ENCODE peak calls at places on chromosomes 5 and 9, in eight cellular contexts. Z is AG04450, D is stomach, K is GM12865, H is ascending aorta, B is kidney epithelial cell, E is HFF-Myc, G is bronchial epithelial cell. V is an unnamed sample.

GRCh38 chr9:117704024-117704575 is at the start of gene TLR4:
- DNase-seq in K (peak; percentile 69), E (peak; percentile 66), H (peak; percentile 45), Z (no peak), G (peak; percentile 56), D (peak; percentile 54), B (peak; percentile 37), V (peak; percentile 21)

GRCh38 chr9:132187006-132187760 is 25.3 kb downstream of the NTNG2 start:
- DNase-seq in E (no peak), H (no peak), Z (no peak), G (no peak), B (no peak), K (no peak), D (no peak), V (no peak)

GRCh38 chr5:77874691-77875090 is 98.6 kb upstream of the TBCA start:
- DNase-seq in B (no peak), K (no peak), D (no peak), G (no peak), Z (no peak), H (no peak), E (no peak), V (no peak)

GRCh38 chr5:144103611-144104010 is 66.8 kb downstream of the YIPF5 start:
- DNase-seq in K (no peak), E (no peak), H (no peak), B (no peak), D (no peak), G (no peak), Z (no peak), V (no peak)

GRCh38 chr5:166083183-166083959 is 2208.1 kb upstream of the WWC1 start:
- DNase-seq in D (no peak), K (no peak), B (no peak), G (no peak), E (no peak), Z (no peak), H (no peak), V (no peak)

GRCh38 chr9:111038336-111039202 is at the start of gene LPAR1:
- DNase-seq in B (no peak), K (peak; percentile 40), H (no peak), G (peak; percentile 52), E (no peak), Z (peak; percentile 54), D (peak; percentile 37), V (no peak)

GRCh38 chr9:121946465-121946864 is 146.6 kb downstream of the TTLL11 start:
- DNase-seq in K (no peak), Z (no peak), G (no peak), D (no peak), E (no peak), H (no peak), B (no peak), V (no peak)

GRCh38 chr5:113179156-113179555 is 202.6 kb downstream of the DCP2 start:
- DNase-seq in K (no peak), H (no peak), Z (no peak), D (no peak), B (no peak), G (no peak), E (no peak), V (no peak)

GRCh38 chr9:107755267-107755666 is 265.7 kb upstream of the KLF4 start:
- DNase-seq in D (no peak), B (peak; percentile 91), K (no peak), E (peak; percentile 86), Z (no peak), H (no peak), G (peak; percentile 71), V (no peak)

GRCh38 chr9:134089972-134090371 is 22.1 kb upstream of the BRD3 start:
- DNase-seq in D (no peak), G (no peak), E (no peak), Z (no peak), H (no peak), K (no peak), B (no peak), V (no peak)

GRCh38 chr9:104553261-104553660 is 15.7 kb upstream of the OR13C8 start:
- DNase-seq in E (no peak), B (no peak), Z (no peak), H (no peak), K (no peak), G (no peak), D (no peak), V (no peak)

GRCh38 chr5:43780586-43780985 is 177.6 kb downstream of the NNT start:
- DNase-seq in B (no peak), Z (no peak), G (peak; percentile 41), E (no peak), K (no peak), D (no peak), H (no peak), V (no peak)

GRCh38 chr9:93257808-93258331 is 73.9 kb downstream of the WNK2 start:
- DNase-seq in B (no peak), D (peak; percentile 10), H (no peak), Z (no peak), G (peak; percentile 39), E (no peak), K (no peak), V (peak; percentile 18)

GRCh38 chr5:69042915-69043795 is 50.7 kb upstream of the SLC30A5 start:
- DNase-seq in G (peak; percentile 85), D (peak; percentile 77), B (peak; percentile 72), K (peak; percentile 96), Z (peak; percentile 89), E (peak; percentile 89), H (peak; percentile 15), V (peak; percentile 77)

GRCh38 chr5:33936381-33937016 is at the start of gene RXFP3:
- DNase-seq in B (no peak), E (no peak), Z (no peak), K (no peak), H (no peak), G (no peak), D (no peak), V (peak; percentile 44)

GRCh38 chr9:130768265-130768664 is 66.8 kb upstream of the ABL1 start:
- DNase-seq in K (no peak), B (peak; percentile 34), D (no peak), G (no peak), H (no peak), E (no peak), Z (no peak), V (no peak)

GRCh38 chr9:35158501-35159280 is 3.1 kb upstream of the UNC13B start:
- DNase-seq in G (no peak), H (no peak), K (peak; percentile 83), E (no peak), Z (no peak), B (no peak), D (no peak), V (no peak)

GRCh38 chr9:86324308-86324707 is 29.9 kb downstream of the TUT7 start:
- DNase-seq in H (no peak), G (no peak), E (no peak), Z (peak; percentile 10), K (peak; percentile 9), D (no peak), B (no peak), V (peak; percentile 41)

GRCh38 chr5:133365326-133365725 is 247.0 kb downstream of the FSTL4 start:
- DNase-seq in G (no peak), D (no peak), B (no peak), E (no peak), H (no peak), Z (no peak), K (no peak), V (no peak)
- TF ChIP-seq CTCF in G (peak; percentile 32), D (no peak), B (peak; percentile 36), E (peak; percentile 38), H (no peak), Z (no peak), K (peak; percentile 31), V (no peak)

GRCh38 chr9:116576386-116576785 is 110.7 kb upstream of the TRIM32 start:
- DNase-seq in G (no peak), H (no peak), B (no peak), D (no peak), E (no peak), K (no peak), Z (no peak), V (no peak)

GRCh38 chr9:116566677-116567488 is 120.2 kb upstream of the TRIM32 start:
- DNase-seq in B (no peak), D (peak; percentile 35), G (peak; percentile 60), K (no peak), H (no peak), Z (peak; percentile 18), E (no peak), V (no peak)

GRCh38 chr9:116569111-116569510 is 118.0 kb upstream of the TRIM32 start:
- DNase-seq in D (no peak), G (peak; percentile 92), K (no peak), Z (no peak), E (no peak), B (no peak), H (no peak), V (no peak)

GRCh38 chr9:116574027-116574679 is 113.0 kb upstream of the TRIM32 start:
- DNase-seq in K (no peak), H (no peak), B (no peak), Z (no peak), G (peak; percentile 30), E (no peak), D (peak; percentile 50), V (no peak)

GRCh38 chr9:116572095-116572748 is 114.9 kb upstream of the TRIM32 start:
- DNase-seq in B (no peak), H (no peak), Z (peak; percentile 81), G (peak; percentile 41), K (peak; percentile 65), E (peak; percentile 60), D (peak; percentile 93), V (peak; percentile 71)
- TF ChIP-seq CTCF in B (peak; percentile 93), H (peak; percentile 72), Z (peak; percentile 98), G (peak; percentile 95), K (peak; percentile 95), E (peak; percentile 94), D (peak; percentile 80), V (peak; percentile 79)

GRCh38 chr5:36688722-36689121 is 82.3 kb downstream of the SLC1A3 start:
- DNase-seq in B (no peak), G (peak; percentile 25), E (no peak), D (no peak), H (no peak), Z (no peak), K (peak; percentile 58), V (peak; percentile 46)
- TF ChIP-seq CTCF in B (peak; percentile 46), G (peak; percentile 51), E (peak; percentile 57), D (no peak), H (no peak), Z (peak; percentile 37), K (peak; percentile 48), V (peak; percentile 26)

GRCh38 chr5:83608122-83608521 is 112.5 kb downstream of the HAPLN1 start:
- DNase-seq in H (no peak), K (peak; percentile 48), B (peak; percentile 10), Z (no peak), D (peak; percentile 28), E (peak; percentile 17), G (peak; percentile 40), V (peak; percentile 31)
- TF ChIP-seq CTCF in H (peak; percentile 46), K (peak; percentile 49), B (peak; percentile 78), Z (peak; percentile 65), D (peak; percentile 35), E (peak; percentile 58), G (peak; percentile 80), V (peak; percentile 50)

GRCh38 chr5:137695651-137696428 is 40.0 kb downstream of the KLHL3 start:
- DNase-seq in Z (no peak), G (no peak), K (no peak), E (no peak), D (no peak), H (no peak), B (no peak), V (peak; percentile 19)
- TF ChIP-seq CTCF in Z (peak; percentile 21), G (no peak), K (no peak), E (peak; percentile 6), D (no peak), H (no peak), B (no peak), V (no peak)

V was measured in GM20000.